ENCODE peak calls at places on chromosomes 6 and 20, in four cellular contexts. One of them, this sample, is unnamed. For H3K9me2, the result is how much of the 10 kb centered on the place peaks cover.

GRCh38 chr20:8812818-8813217 is 256.1 kb upstream of the PLCB4 start:
- DNase-seq in GM23248: no peak
- DNase-seq in HCT116: no peak
- DNase-seq in SK-N-SH: no peak
- DNase-seq in this sample: no peak

GRCh38 chr20:49464556-49464955 is 17.9 kb downstream of the KCNB1 start:
- DNase-seq in GM23248: no peak
- DNase-seq in HCT116: no peak
- DNase-seq in SK-N-SH: no peak
- DNase-seq in this sample: no peak

GRCh38 chr6:1322206-1322605 is 10.3 kb downstream of the FOXQ1 start:
- DNase-seq in SK-N-SH: no peak
- DNase-seq in GM23248: no peak
- DNase-seq in HCT116: no peak
- DNase-seq in this sample: no peak

GRCh38 chr6:62623851-62624532 is 338.0 kb upstream of the KHDRBS2 start:
- DNase-seq in GM23248: no peak
- DNase-seq in HCT116: no peak
- DNase-seq in SK-N-SH: no peak
- DNase-seq in this sample: no peak

GRCh38 chr6:10434235-10434634 is 19.4 kb upstream of the TFAP2A start:
- DNase-seq in HCT116: no peak
- DNase-seq in SK-N-SH: no peak
- DNase-seq in GM23248: no peak
- DNase-seq in this sample: no peak

GRCh38 chr20:41418031-41418430 is 51.4 kb upstream of the EMILIN3 start:
- DNase-seq in SK-N-SH: no peak
- DNase-seq in HCT116: no peak
- DNase-seq in GM23248: no peak
- DNase-seq in this sample: no peak

GRCh38 chr6:2221724-2222274 is 23.6 kb downstream of the GMDS start:
- DNase-seq in HCT116: no peak
- DNase-seq in GM23248: no peak
- DNase-seq in SK-N-SH: no peak
- DNase-seq in this sample: peak

GRCh38 chr20:17895641-17896246 is 72.8 kb downstream of the SNX5 start:
- DNase-seq in SK-N-SH: no peak
- DNase-seq in GM23248: peak
- DNase-seq in HCT116: no peak
- DNase-seq in this sample: no peak

GRCh38 chr6:9225441-9225871 is 790.1 kb upstream of the SLC35B3 start:
- DNase-seq in GM23248: peak
- DNase-seq in SK-N-SH: no peak
- DNase-seq in HCT116: no peak
- DNase-seq in this sample: no peak

GRCh38 chr20:4573564-4574355 is 147.9 kb upstream of the PRND start:
- DNase-seq in SK-N-SH: no peak
- DNase-seq in GM23248: peak
- DNase-seq in HCT116: no peak
- DNase-seq in this sample: no peak

GRCh38 chr6:111925296-111925695 is 52.0 kb upstream of the FYN start:
- DNase-seq in HCT116: no peak
- DNase-seq in SK-N-SH: no peak
- DNase-seq in GM23248: peak
- DNase-seq in this sample: peak

GRCh38 chr20:44738779-44739477 is 6.7 kb upstream of the KCNK15 start:
- DNase-seq in GM23248: peak
- DNase-seq in HCT116: peak
- DNase-seq in SK-N-SH: peak
- DNase-seq in this sample: peak

GRCh38 chr6:70310063-70310694 is 7.3 kb upstream of the COL9A1 start:
- DNase-seq in HCT116: peak
- DNase-seq in GM23248: peak
- DNase-seq in SK-N-SH: peak
- DNase-seq in this sample: peak

GRCh38 chr6:35471836-35472345 is 3.7 kb downstream of the RPL10A start:
- DNase-seq in SK-N-SH: no peak
- DNase-seq in HCT116: no peak
- DNase-seq in GM23248: no peak
- DNase-seq in this sample: no peak
- H3K9ac ChIP-seq in SK-N-SH: no peak
- H3K9ac ChIP-seq in HCT116: no peak
- H3K9ac ChIP-seq in GM23248: peak
- H3K9ac ChIP-seq in this sample: no peak

DNA sequence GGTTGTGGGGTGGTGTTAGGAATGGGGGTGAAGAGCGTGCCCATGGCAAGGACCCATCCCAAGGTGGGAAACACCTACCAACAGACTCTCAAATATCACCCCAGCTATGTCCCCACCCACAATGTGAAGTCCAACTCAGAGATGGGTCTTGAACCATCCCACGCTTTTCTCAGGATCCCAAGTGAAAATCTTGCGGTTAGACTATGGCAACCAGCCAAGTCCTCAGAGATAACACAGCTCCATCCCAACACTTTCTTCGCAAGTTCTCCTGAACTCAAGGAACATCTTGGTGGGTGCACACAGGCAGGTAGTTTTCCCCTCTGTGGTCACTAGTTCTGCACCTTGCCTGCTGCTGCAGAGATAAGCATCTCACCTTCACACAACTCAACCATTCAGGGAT is 116.0 kb downstream of the CDC5L start:
- DNase-seq in SK-N-SH: no peak
- DNase-seq in GM23248: no peak
- DNase-seq in HCT116: no peak
- DNase-seq in this sample: no peak
- H3K9me2 ChIP-seq in SK-N-SH: under half
- H3K9me2 ChIP-seq in GM23248: under half
- H3K9me2 ChIP-seq in HCT116: under half
- H3K9me2 ChIP-seq in this sample: under half

DNA sequence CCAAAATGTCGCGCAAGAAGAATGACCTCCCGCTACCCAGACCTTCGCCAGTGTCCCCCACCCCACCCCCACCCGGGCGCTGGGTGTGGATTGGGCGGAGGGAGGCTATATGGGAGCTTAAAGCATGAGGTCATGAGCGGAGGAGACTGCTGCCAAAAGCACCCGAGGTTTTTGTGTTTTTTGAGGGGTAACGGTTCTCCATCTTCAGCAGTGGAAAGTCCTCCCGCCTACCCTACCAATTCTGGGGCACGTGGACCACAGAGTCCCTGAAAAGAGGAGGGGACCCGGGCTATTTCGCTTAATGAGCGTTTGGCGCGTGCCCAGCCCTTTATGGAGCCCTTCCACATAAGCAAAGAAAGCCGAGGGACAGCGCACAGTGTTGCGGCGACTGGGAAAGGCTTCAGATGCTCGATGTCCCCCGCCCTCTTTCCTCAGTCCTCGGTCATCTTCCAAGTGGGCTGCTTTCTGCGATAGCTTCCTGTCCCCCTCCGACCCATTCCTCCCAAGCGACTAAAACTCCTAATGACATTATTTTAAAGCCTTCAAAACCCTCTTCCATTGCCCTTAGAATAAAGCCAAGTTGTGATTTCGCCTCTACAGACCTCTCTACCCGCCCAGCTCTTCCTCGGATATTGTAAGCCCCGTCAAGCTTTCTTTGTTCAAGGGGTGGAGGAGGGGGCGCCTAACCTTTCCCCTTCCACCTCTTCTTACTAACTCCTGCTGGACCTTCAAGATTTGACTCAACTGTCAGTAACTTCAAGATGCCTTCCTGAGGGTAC is 2.1 kb upstream of the TRERF1 start:
- DNase-seq in GM23248: peak
- DNase-seq in SK-N-SH: peak
- DNase-seq in HCT116: no peak
- DNase-seq in this sample: no peak
- H3K9ac ChIP-seq in GM23248: peak
- H3K9ac ChIP-seq in SK-N-SH: peak
- H3K9ac ChIP-seq in HCT116: peak
- H3K9ac ChIP-seq in this sample: peak

DNA sequence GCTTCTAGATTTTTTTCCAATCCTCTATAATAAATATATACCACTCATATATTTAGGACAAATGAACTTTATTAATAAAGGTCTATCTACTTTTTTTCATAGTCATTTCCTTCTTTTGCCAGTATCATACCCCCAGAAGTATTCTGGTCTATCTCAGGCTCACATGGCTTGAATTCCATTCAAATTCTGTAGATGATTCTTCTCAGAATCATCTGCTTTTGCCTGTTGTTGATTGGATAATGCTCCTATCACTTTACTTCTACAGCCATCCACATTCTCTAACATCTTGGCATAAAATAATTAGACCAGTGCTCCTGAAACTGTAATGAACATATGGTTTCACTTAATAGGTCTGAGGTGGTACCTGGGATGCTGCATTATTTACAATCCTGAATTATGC is 121.2 kb downstream of the GFRAL start:
- DNase-seq in HCT116: no peak
- DNase-seq in GM23248: peak
- DNase-seq in SK-N-SH: no peak
- DNase-seq in this sample: no peak
- H3K9me2 ChIP-seq in HCT116: under half
- H3K9me2 ChIP-seq in GM23248: under half
- H3K9me2 ChIP-seq in SK-N-SH: under half
- H3K9me2 ChIP-seq in this sample: under half

DNA sequence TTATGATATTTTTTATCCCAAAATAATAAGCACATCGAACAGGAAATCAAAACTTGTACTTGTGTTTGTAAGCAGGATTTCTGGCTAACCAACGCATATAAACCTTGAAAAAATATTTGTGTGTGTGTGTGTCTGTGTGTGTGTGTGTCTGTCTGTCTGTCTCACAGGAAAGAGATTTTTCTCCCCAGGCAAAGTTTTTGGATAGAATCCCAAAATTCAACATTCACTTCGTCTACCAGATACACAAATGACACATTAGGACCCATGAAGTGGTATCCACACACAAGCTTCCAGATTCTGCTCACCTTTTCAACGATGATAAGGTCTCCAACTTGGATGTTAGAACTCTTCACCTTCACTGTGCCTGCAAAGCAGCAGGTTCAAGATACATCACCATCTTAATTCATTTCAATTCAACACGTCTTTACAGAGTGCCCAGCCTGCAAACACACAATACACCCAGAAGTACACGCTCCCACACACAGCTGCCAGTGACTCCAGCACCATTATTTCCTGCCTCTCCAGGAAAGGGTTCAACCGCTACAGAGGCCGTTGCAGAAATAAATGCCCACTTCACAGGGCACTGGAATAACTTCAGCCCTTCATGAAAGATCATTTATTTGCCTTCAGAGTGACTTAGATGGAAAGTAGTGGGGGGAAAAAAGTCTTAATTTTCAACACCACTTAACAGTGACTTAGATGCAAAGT is 70.9 kb downstream of the ATP9A start:
- DNase-seq in GM23248: no peak
- DNase-seq in SK-N-SH: no peak
- DNase-seq in HCT116: no peak
- DNase-seq in this sample: no peak
- H3K9ac ChIP-seq in GM23248: no peak
- H3K9ac ChIP-seq in SK-N-SH: peak
- H3K9ac ChIP-seq in HCT116: no peak
- H3K9ac ChIP-seq in this sample: no peak

This sample was measured in MM.1S.